ENCODE peak calls at places on chromosomes 13 and 19, in four cellular contexts. C, G, D and P are unnamed samples.

GRCh38 chr19:41998246-41999020 is 4.4 kb upstream of the ATP1A3 start:
- DNase-seq in C (no peak), G (peak; percentile 90), D (no peak), P (peak; percentile 86)

GRCh38 chr19:55464669-55465068 is at the start of gene C19orf85:
- DNase-seq in C (no peak), G (no peak), D (no peak), P (no peak)

GRCh38 chr19:8308891-8309291 is 733 bp upstream of the CD320 start:
- DNase-seq in C (no peak), G (peak; percentile 7), D (no peak), P (no peak)

GRCh38 chr19:6236310-6237291 is 43.2 kb downstream of the MLLT1 start:
- DNase-seq in C (no peak), G (peak; percentile 20), D (peak; percentile 43), P (no peak)

GRCh38 chr13:32314968-32315254 is 252 bp downstream of the ZAR1L start:
- DNase-seq in C (peak; percentile 36), G (peak; percentile 17), D (no peak), P (peak; percentile 44)

GRCh38 chr13:48579167-48579918 is 46.5 kb upstream of the RCBTB2 start:
- DNase-seq in C (no peak), G (no peak), D (no peak), P (no peak)

GRCh38 chr19:17303167-17303939 is at the start of gene ABHD8:
- DNase-seq in C (peak; percentile 88), G (peak; percentile 97), D (peak; percentile 98), P (peak; percentile 97)

GRCh38 chr19:920051-920857 is 3.1 kb downstream of the KISS1R start:
- DNase-seq in C (no peak), G (peak; percentile 52), D (no peak), P (no peak)

GRCh38 chr19:13398780-13399726 is 107.2 kb downstream of the CACNA1A start:
- DNase-seq in C (no peak), G (peak; percentile 49), D (no peak), P (no peak)

GRCh38 chr13:105410602-105411001 is 1124.9 kb downstream of the EFNB2 start:
- DNase-seq in C (no peak), G (peak; percentile 70), D (peak; percentile 23), P (peak; percentile 15)

GRCh38 chr19:8095354-8095886 is 42.9 kb downstream of the CCL25 start:
- DNase-seq in C (no peak), G (no peak), D (no peak), P (no peak)

GRCh38 chr19:55485439-55486011 is 537 bp downstream of the NAT14 start:
- DNase-seq in C (no peak), G (peak; percentile 18), D (peak; percentile 40), P (no peak)

GRCh38 chr13:33932765-33933406 is 114.9 kb downstream of the RFC3 start:
- DNase-seq in C (no peak), G (no peak), D (no peak), P (no peak)

GRCh38 chr19:17004386-17004785 is 22.2 kb downstream of the CPAMD8 start:
- DNase-seq in C (no peak), G (no peak), D (no peak), P (no peak)

GRCh38 chr19:36079389-36079788 is 24.7 kb downstream of the WDR62 start:
- DNase-seq in C (no peak), G (no peak), D (no peak), P (no peak)

GRCh38 chr19:44587863-44588752 is 25.3 kb upstream of the IGSF23 start:
- DNase-seq in C (no peak), G (no peak), D (no peak), P (no peak)

GRCh38 chr13:45325806-45326205 is 15.2 kb downstream of the TPT1 start:
- DNase-seq in C (no peak), G (peak; percentile 38), D (no peak), P (no peak)

GRCh38 chr19:53903055-53903680 is 5.9 kb upstream of the CACNG7 start:
- DNase-seq in C (no peak), G (no peak), D (no peak), P (peak; percentile 65)

GRCh38 chr19:42114412-42114811 is 17.8 kb downstream of the POU2F2 start:
- DNase-seq in C (no peak), G (peak; percentile 81), D (no peak), P (no peak)

GRCh38 chr13:60329221-60329983 is 67.6 kb upstream of the TDRD3 start:
- DNase-seq in C (peak; percentile 0), G (peak; percentile 55), D (no peak), P (peak; percentile 28)

GRCh38 chr13:113928701-113929627 is 44.9 kb downstream of the C13orf46 start:
- DNase-seq in C (no peak), G (no peak), D (peak; percentile 93), P (no peak)

GRCh38 chr13:23963947-23964346 is 66.6 kb upstream of the C1QTNF9B start:
- DNase-seq in C (no peak), G (no peak), D (no peak), P (no peak)